ENCODE peak calls at places on chromosomes 5 and 9, in four cellular contexts. P is HepG2, B is A549, H is K562. T is an unnamed sample.

GRCh38 chr5:133119233-133119711 is 67.5 kb downstream of the HSPA4 start:
- DNase-seq in P (no peak), B (no peak), H (no peak), T (no peak)

GRCh38 chr5:56047448-56047847 is 52.7 kb upstream of the IL6ST start:
- DNase-seq in P (no peak), B (no peak), H (no peak), T (no peak)

GRCh38 chr5:7396169-7397004 is 449 bp downstream of the ADCY2 start:
- DNase-seq in P (no peak), B (no peak), H (no peak), T (peak; percentile 27)

GRCh38 chr9:8895498-8896224 is 1096.1 kb upstream of the DMAC1 start:
- DNase-seq in P (peak; percentile 30), B (peak; percentile 28), H (no peak), T (peak; percentile 41)

GRCh38 chr9:125659954-125660353 is 47.1 kb downstream of the MAPKAP1 start:
- DNase-seq in P (no peak), B (no peak), H (no peak), T (no peak)

GRCh38 chr5:172872997-172873491 is 39.0 kb downstream of the ERGIC1 start:
- DNase-seq in P (no peak), B (no peak), H (no peak), T (no peak)

GRCh38 chr5:115542651-115543364 is 1.8 kb downstream of the FEM1C start:
- DNase-seq in P (no peak), B (no peak), H (no peak), T (no peak)

GRCh38 chr9:29514862-29515261 is 1941.6 kb upstream of the C9orf72 start:
- DNase-seq in P (no peak), B (no peak), H (no peak), T (no peak)

GRCh38 chr5:123810911-123811310 is 298.9 kb downstream of the CSNK1G3 start:
- DNase-seq in P (no peak), B (no peak), H (no peak), T (no peak)

GRCh38 chr9:22147818-22148573 is 138.9 kb upstream of the CDKN2B start:
- DNase-seq in P (peak; percentile 55), B (peak; percentile 90), H (no peak), T (no peak)

GRCh38 chr5:160438316-160439204 is 16.9 kb downstream of the PTTG1 start:
- DNase-seq in P (peak; percentile 62), B (peak; percentile 58), H (peak; percentile 19), T (peak; percentile 63)

GRCh38 chr5:154058055-154059038 is 19.6 kb downstream of the MFAP3 start:
- DNase-seq in P (no peak), B (no peak), H (no peak), T (no peak)

GRCh38 chr5:131536211-131536826 is 98.7 kb downstream of the RAPGEF6 start:
- DNase-seq in P (no peak), B (no peak), H (no peak), T (no peak)

GRCh38 chr5:154228696-154229095 is 38.2 kb downstream of the GALNT10 start:
- DNase-seq in P (no peak), B (no peak), H (no peak), T (no peak)

GRCh38 chr5:37844004-37844403 is 4.2 kb upstream of the GDNF start:
- DNase-seq in P (no peak), B (no peak), H (no peak), T (no peak)

GRCh38 chr9:94847486-94847885 is 121.0 kb downstream of the AOPEP start:
- DNase-seq in P (no peak), B (no peak), H (no peak), T (no peak)

GRCh38 chr9:128554155-128554862 is 1.9 kb downstream of the SPTAN1 start:
- DNase-seq in P (peak; percentile 85), B (peak; percentile 72), H (peak; percentile 38), T (peak; percentile 37)

GRCh38 chr5:67089200-67089725 is 107.3 kb downstream of the CD180 start:
- DNase-seq in P (no peak), B (no peak), H (no peak), T (peak; percentile 33)

GRCh38 chr5:74935752-74936091 is 69.5 kb upstream of the FAM169A start:
- DNase-seq in P (no peak), B (no peak), H (no peak), T (no peak)

GRCh38 chr9:7844283-7844682 is 44.7 kb upstream of the DMAC1 start:
- DNase-seq in P (peak; percentile 4), B (peak; percentile 27), H (no peak), T (peak; percentile 9)

GRCh38 chr9:134189475-134190231 is 25.3 kb upstream of the RNU6ATAC start:
- DNase-seq in P (no peak), B (no peak), H (peak; percentile 38), T (peak; percentile 25)

GRCh38 chr9:8338249-8338721 is 538.7 kb upstream of the DMAC1 start:
- DNase-seq in P (no peak), B (no peak), H (no peak), T (no peak)

GRCh38 chr5:51225671-51226419 is 157.4 kb upstream of the ISL1 start:
- DNase-seq in P (no peak), B (no peak), H (no peak), T (no peak)

GRCh38 chr5:180860273-180860886 is 696 bp downstream of the ZFP62 start:
- DNase-seq in P (peak; percentile 65), B (peak; percentile 82), H (peak; percentile 66), T (peak; percentile 65)

GRCh38 chr5:122093415-122093814 is 15.4 kb upstream of the LOX start:
- DNase-seq in P (no peak), B (no peak), H (no peak), T (no peak)

GRCh38 chr9:129145841-129146292 is 32.2 kb downstream of the IER5L start:
- DNase-seq in P (peak; percentile 21), B (no peak), H (no peak), T (no peak)

GRCh38 chr5:179268966-179269693 is 76.1 kb downstream of the ADAMTS2 start:
- DNase-seq in P (no peak), B (no peak), H (no peak), T (no peak)

GRCh38 chr9:128026255-128027165 is 40.6 kb downstream of the NAIF1 start:
- DNase-seq in P (no peak), B (peak; percentile 42), H (no peak), T (peak; percentile 39)

GRCh38 chr5:160846642-160847041 is 5.4 kb downstream of the ATP10B start:
- DNase-seq in P (no peak), B (no peak), H (no peak), T (no peak)

GRCh38 chr9:127277770-127278169 is 13.2 kb downstream of the GARNL3 start:
- DNase-seq in P (no peak), B (no peak), H (no peak), T (no peak)

GRCh38 chr9:71233646-71234045 is 112.2 kb upstream of the TRPM3 start:
- DNase-seq in P (no peak), B (no peak), H (no peak), T (no peak)

GRCh38 chr9:97740848-97741821 is 44.0 kb upstream of the XPA start:
- DNase-seq in P (no peak), B (no peak), H (peak; percentile 57), T (peak; percentile 75)

GRCh38 chr5:1760656-1761452 is 38.8 kb downstream of the MRPL36 start:
- DNase-seq in P (no peak), B (no peak), H (no peak), T (no peak)
- TF ChIP-seq CHD2 in P (no peak), B (no peak), H (no peak), T (no peak)

GRCh38 chr5:138754699-138755057 is 1.5 kb downstream of the CTNNA1 start:
- DNase-seq in P (no peak), B (peak; percentile 28), H (no peak), T (no peak)

GRCh38 chr5:138753794-138754698 is 821 bp downstream of the CTNNA1 start:
- DNase-seq in P (peak; percentile 89), B (peak; percentile 93), H (peak; percentile 62), T (peak; percentile 82)

GRCh38 chr5:138752341-138752950 is 779 bp upstream of the CTNNA1 start:
- DNase-seq in P (peak; percentile 39), B (peak; percentile 63), H (peak; percentile 67), T (no peak)

GRCh38 chr5:138755084-138755748 is 2.0 kb downstream of the CTNNA1 start:
- DNase-seq in P (no peak), B (no peak), H (no peak), T (no peak)

DNA sequence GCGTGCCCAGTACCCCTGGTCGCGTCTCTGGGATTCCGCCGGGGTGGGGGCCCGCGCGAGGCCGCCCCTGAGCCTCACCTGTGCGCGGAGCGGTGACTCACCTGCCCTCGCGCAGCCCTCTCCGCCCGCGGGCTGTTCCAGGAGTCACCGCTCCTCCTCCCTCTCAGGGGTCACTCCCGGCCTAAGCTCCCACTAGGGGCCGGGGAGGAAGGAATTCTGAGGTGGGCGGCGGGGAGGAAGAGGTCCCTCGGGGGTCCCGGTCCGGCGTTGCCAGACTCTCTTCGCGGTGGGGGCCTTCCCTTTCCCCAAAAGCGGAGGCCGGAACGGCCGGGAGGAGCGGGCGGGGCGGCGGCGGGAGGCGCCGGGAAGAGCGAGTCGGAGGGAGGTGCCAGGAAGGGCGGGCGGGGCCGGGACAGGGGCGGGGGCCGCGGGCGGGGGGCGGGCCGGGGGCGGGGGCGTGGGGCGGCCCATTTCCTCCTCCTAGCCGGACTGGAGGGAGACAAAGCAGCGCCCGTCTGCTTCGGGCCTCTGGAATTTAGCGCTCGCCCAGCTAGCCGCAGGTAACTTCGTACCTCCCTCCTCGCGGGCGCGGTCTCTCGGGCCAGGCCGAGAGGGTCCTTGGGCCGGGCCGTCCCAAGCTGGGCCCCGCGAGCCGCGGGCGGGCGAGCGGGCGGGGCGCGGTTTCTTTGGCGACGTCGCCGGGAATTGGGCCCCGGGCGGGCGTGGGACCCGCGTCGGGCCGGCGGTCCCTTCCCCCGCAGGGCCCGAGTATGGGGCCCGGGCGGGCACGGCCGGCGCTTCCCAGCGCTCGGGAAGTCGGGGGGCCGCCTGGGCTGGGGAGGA is at the start of gene CTNNA1:
- DNase-seq in P (peak; percentile 62), B (peak; percentile 77), H (peak; percentile 93), T (peak; percentile 98)
- TF ChIP-seq REST in P (no peak), B (no peak), H (no peak), T (no peak)

DNA sequence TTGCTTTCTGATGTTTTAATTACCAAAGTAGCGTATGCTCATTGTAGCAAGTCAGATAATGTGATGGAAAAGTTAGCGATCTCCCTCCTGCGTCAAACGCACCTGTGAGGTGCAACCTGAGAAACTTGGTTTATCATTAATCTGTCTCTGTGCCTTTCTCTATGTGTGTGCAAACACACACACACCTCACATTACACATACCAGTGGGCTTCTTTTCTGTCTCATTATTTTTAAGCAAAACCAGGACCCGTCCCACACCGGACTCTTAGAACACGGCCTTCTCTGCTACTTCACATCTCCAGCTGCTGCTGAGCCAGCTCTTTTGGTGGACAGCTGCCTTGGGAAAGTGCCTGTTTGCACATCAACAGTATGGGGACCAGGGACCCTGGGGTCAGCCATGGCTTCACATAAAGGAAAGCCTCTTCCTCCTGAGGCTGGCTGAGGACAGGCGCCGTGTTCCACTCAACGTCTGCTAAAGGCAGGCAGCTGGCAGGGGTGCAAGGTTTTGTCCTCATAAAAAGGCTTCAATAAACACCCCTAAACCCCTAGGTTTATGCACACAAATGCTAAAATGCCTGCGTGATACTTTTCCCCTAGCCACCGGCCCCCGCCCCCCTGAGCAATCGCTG is 44.2 kb downstream of the MRPL36 start:
- DNase-seq in P (no peak), B (no peak), H (no peak), T (no peak)
- TF ChIP-seq CHD2 in P (no peak), B (no peak), H (no peak), T (no peak)

GRCh38 chr9:19495186-19496028 is 86.6 kb downstream of the ACER2 start:
- DNase-seq in P (no peak), B (no peak), H (no peak), T (no peak)
- TF ChIP-seq REST in P (no peak), B (no peak), H (no peak), T (no peak)

GRCh38 chr5:54868511-54869483 is 116.6 kb downstream of the ESM1 start:
- DNase-seq in P (no peak), B (no peak), H (no peak), T (no peak)
- TF ChIP-seq CHD2 in P (no peak), B (no peak), H (no peak), T (no peak)

T was measured in SK-N-SH.